ENCODE peak calls at places on chromosomes 13 and 19, in seven cellular contexts. One of them, this sample, is unnamed.

GRCh38 chr13:25180795-25181537 is 8.9 kb upstream of the AMER2 start:
- DNase-seq in fibroblast of lung: no peak
- DNase-seq in AG04450: no peak
- DNase-seq in left ventricle myocardium inferior: no peak
- DNase-seq in ascending aorta: no peak
- DNase-seq in heart left ventricle: no peak
- DNase-seq in neural crest cell: no peak
- DNase-seq in this sample: no peak

GRCh38 chr19:49371184-49371583 is 7.5 kb downstream of the DKKL1 start:
- DNase-seq in fibroblast of lung: no peak
- DNase-seq in AG04450: no peak
- DNase-seq in left ventricle myocardium inferior: no peak
- DNase-seq in ascending aorta: no peak
- DNase-seq in heart left ventricle: no peak
- DNase-seq in neural crest cell: no peak
- DNase-seq in this sample: no peak

GRCh38 chr19:53511933-53512374 is 26.0 kb upstream of the ZNF331 start:
- DNase-seq in fibroblast of lung: peak
- DNase-seq in AG04450: peak
- DNase-seq in left ventricle myocardium inferior: peak
- DNase-seq in ascending aorta: no peak
- DNase-seq in heart left ventricle: peak
- DNase-seq in neural crest cell: peak
- DNase-seq in this sample: peak

GRCh38 chr19:35696835-35697234 is 7.5 kb upstream of the ZBTB32 start:
- DNase-seq in fibroblast of lung: no peak
- DNase-seq in AG04450: no peak
- DNase-seq in left ventricle myocardium inferior: no peak
- DNase-seq in ascending aorta: no peak
- DNase-seq in heart left ventricle: no peak
- DNase-seq in neural crest cell: no peak
- DNase-seq in this sample: no peak

GRCh38 chr13:40519637-40520036 is 146.8 kb downstream of the FOXO1 start:
- DNase-seq in fibroblast of lung: no peak
- DNase-seq in AG04450: no peak
- DNase-seq in left ventricle myocardium inferior: peak
- DNase-seq in ascending aorta: no peak
- DNase-seq in heart left ventricle: peak
- DNase-seq in neural crest cell: no peak
- DNase-seq in this sample: no peak

GRCh38 chr13:91776650-91777193 is 378.3 kb downstream of the GPC5 start:
- DNase-seq in fibroblast of lung: no peak
- DNase-seq in AG04450: no peak
- DNase-seq in left ventricle myocardium inferior: no peak
- DNase-seq in ascending aorta: no peak
- DNase-seq in heart left ventricle: no peak
- DNase-seq in neural crest cell: no peak
- DNase-seq in this sample: no peak

GRCh38 chr19:56577719-56578602 is 10.7 kb downstream of the ZNF470 start:
- DNase-seq in fibroblast of lung: no peak
- DNase-seq in AG04450: no peak
- DNase-seq in left ventricle myocardium inferior: no peak
- DNase-seq in ascending aorta: no peak
- DNase-seq in heart left ventricle: no peak
- DNase-seq in neural crest cell: no peak
- DNase-seq in this sample: no peak

GRCh38 chr19:45884682-45885555 is 1.0 kb downstream of the IRF2BP1 start:
- DNase-seq in fibroblast of lung: no peak
- DNase-seq in AG04450: no peak
- DNase-seq in left ventricle myocardium inferior: no peak
- DNase-seq in ascending aorta: no peak
- DNase-seq in heart left ventricle: peak
- DNase-seq in neural crest cell: no peak
- DNase-seq in this sample: no peak

GRCh38 chr13:72805663-72806341 is 23.9 kb downstream of the PIBF1 start:
- DNase-seq in fibroblast of lung: peak
- DNase-seq in AG04450: no peak
- DNase-seq in left ventricle myocardium inferior: no peak
- DNase-seq in ascending aorta: no peak
- DNase-seq in heart left ventricle: no peak
- DNase-seq in neural crest cell: no peak
- DNase-seq in this sample: no peak

GRCh38 chr13:80562423-80562822 is 221.5 kb upstream of the SPRY2 start:
- DNase-seq in fibroblast of lung: no peak
- DNase-seq in AG04450: no peak
- DNase-seq in left ventricle myocardium inferior: no peak
- DNase-seq in ascending aorta: no peak
- DNase-seq in heart left ventricle: no peak
- DNase-seq in neural crest cell: no peak
- DNase-seq in this sample: no peak

GRCh38 chr19:35114656-35115537 is 726 bp upstream of the FXYD3 start:
- DNase-seq in fibroblast of lung: peak
- DNase-seq in AG04450: no peak
- DNase-seq in left ventricle myocardium inferior: peak
- DNase-seq in ascending aorta: no peak
- DNase-seq in heart left ventricle: peak
- DNase-seq in neural crest cell: peak
- DNase-seq in this sample: peak

GRCh38 chr13:40963927-40964326 is 55.2 kb downstream of the ELF1 start:
- DNase-seq in fibroblast of lung: peak
- DNase-seq in AG04450: no peak
- DNase-seq in left ventricle myocardium inferior: no peak
- DNase-seq in ascending aorta: no peak
- DNase-seq in heart left ventricle: no peak
- DNase-seq in neural crest cell: no peak
- DNase-seq in this sample: no peak

GRCh38 chr13:100530645-100531044 is 57.9 kb downstream of the GGACT start:
- DNase-seq in fibroblast of lung: no peak
- DNase-seq in AG04450: no peak
- DNase-seq in left ventricle myocardium inferior: no peak
- DNase-seq in ascending aorta: no peak
- DNase-seq in heart left ventricle: no peak
- DNase-seq in neural crest cell: no peak
- DNase-seq in this sample: no peak

DNA sequence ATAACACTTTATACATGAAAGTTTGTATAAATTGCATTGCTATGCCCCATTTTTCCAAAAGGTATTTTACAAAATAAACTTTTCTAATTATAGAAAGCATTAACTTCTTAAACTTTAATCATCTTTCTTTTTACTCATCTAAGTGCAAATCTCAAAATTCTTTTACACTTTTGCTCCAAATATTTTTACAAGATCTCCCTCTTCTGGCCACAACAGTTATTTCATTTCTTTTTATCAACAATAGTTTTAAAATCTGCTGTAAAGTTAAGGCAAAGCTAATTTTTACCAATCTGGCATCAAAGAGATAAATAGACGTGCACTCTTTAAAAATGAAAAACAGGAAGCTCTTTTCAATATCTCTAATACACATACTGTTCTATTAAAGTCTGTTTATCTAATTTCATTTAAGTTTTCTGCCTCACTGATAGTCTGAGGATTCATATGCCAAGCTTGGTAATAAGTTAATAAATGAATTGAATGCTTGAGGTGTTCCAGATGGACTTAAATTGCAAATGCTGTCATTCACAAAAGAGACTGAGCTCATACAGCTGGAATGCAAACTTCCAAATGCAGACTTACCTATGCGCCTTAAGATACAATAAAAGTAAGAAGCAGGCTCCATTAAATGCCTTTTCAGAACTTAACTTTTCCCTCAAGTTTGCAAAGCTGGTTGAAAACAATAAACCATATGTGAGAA is 583.0 kb upstream of the ATXN8OS start:
- DNase-seq in fibroblast of lung: peak
- DNase-seq in AG04450: no peak
- DNase-seq in left ventricle myocardium inferior: no peak
- DNase-seq in ascending aorta: no peak
- DNase-seq in heart left ventricle: no peak
- DNase-seq in neural crest cell: no peak
- DNase-seq in this sample: no peak
- TF ChIP-seq CTCF in fibroblast of lung: no peak
- TF ChIP-seq CTCF in AG04450: no peak
- TF ChIP-seq CTCF in left ventricle myocardium inferior: peak
- TF ChIP-seq CTCF in ascending aorta: no peak
- TF ChIP-seq CTCF in heart left ventricle: peak
- TF ChIP-seq CTCF in neural crest cell: peak
- TF ChIP-seq CTCF in this sample: peak

GRCh38 chr13:112134150-112135075 is 67.5 kb downstream of the SOX1 start:
- DNase-seq in fibroblast of lung: no peak
- DNase-seq in AG04450: no peak
- DNase-seq in left ventricle myocardium inferior: no peak
- DNase-seq in ascending aorta: no peak
- DNase-seq in heart left ventricle: no peak
- DNase-seq in neural crest cell: no peak
- DNase-seq in this sample: no peak
- TF ChIP-seq CTCF in fibroblast of lung: no peak
- TF ChIP-seq CTCF in AG04450: no peak
- TF ChIP-seq CTCF in left ventricle myocardium inferior: no peak
- TF ChIP-seq CTCF in ascending aorta: no peak
- TF ChIP-seq CTCF in heart left ventricle: no peak
- TF ChIP-seq CTCF in neural crest cell: no peak
- TF ChIP-seq CTCF in this sample: no peak

GRCh38 chr19:3359850-3360493 is 6.4 kb upstream of the NFIC start:
- DNase-seq in fibroblast of lung: no peak
- DNase-seq in AG04450: no peak
- DNase-seq in left ventricle myocardium inferior: no peak
- DNase-seq in ascending aorta: no peak
- DNase-seq in heart left ventricle: no peak
- DNase-seq in neural crest cell: no peak
- DNase-seq in this sample: no peak

GRCh38 chr19:3358919-3359849 is 7.2 kb upstream of the NFIC start:
- DNase-seq in fibroblast of lung: peak
- DNase-seq in AG04450: no peak
- DNase-seq in left ventricle myocardium inferior: peak
- DNase-seq in ascending aorta: no peak
- DNase-seq in heart left ventricle: peak
- DNase-seq in neural crest cell: no peak
- DNase-seq in this sample: no peak

GRCh38 chr19:3362217-3362907 is 4.0 kb upstream of the NFIC start:
- DNase-seq in fibroblast of lung: no peak
- DNase-seq in AG04450: no peak
- DNase-seq in left ventricle myocardium inferior: no peak
- DNase-seq in ascending aorta: no peak
- DNase-seq in heart left ventricle: no peak
- DNase-seq in neural crest cell: no peak
- DNase-seq in this sample: no peak

GRCh38 chr19:3361384-3362216 is 4.8 kb upstream of the NFIC start:
- DNase-seq in fibroblast of lung: no peak
- DNase-seq in AG04450: no peak
- DNase-seq in left ventricle myocardium inferior: no peak
- DNase-seq in ascending aorta: no peak
- DNase-seq in heart left ventricle: no peak
- DNase-seq in neural crest cell: no peak
- DNase-seq in this sample: no peak

GRCh38 chr19:3360494-3361383 is 5.6 kb upstream of the NFIC start:
- DNase-seq in fibroblast of lung: no peak
- DNase-seq in AG04450: no peak
- DNase-seq in left ventricle myocardium inferior: peak
- DNase-seq in ascending aorta: no peak
- DNase-seq in heart left ventricle: peak
- DNase-seq in neural crest cell: no peak
- DNase-seq in this sample: no peak
- TF ChIP-seq CTCF in fibroblast of lung: no peak
- TF ChIP-seq CTCF in AG04450: no peak
- TF ChIP-seq CTCF in left ventricle myocardium inferior: peak
- TF ChIP-seq CTCF in ascending aorta: peak
- TF ChIP-seq CTCF in heart left ventricle: peak
- TF ChIP-seq CTCF in neural crest cell: no peak
- TF ChIP-seq CTCF in this sample: no peak

GRCh38 chr19:8224394-8225145 is 15.4 kb downstream of the CERS4 start:
- DNase-seq in fibroblast of lung: no peak
- DNase-seq in AG04450: no peak
- DNase-seq in left ventricle myocardium inferior: peak
- DNase-seq in ascending aorta: no peak
- DNase-seq in heart left ventricle: peak
- DNase-seq in neural crest cell: no peak
- DNase-seq in this sample: no peak
- TF ChIP-seq CTCF in fibroblast of lung: no peak
- TF ChIP-seq CTCF in AG04450: no peak
- TF ChIP-seq CTCF in left ventricle myocardium inferior: no peak
- TF ChIP-seq CTCF in ascending aorta: no peak
- TF ChIP-seq CTCF in heart left ventricle: no peak
- TF ChIP-seq CTCF in neural crest cell: no peak
- TF ChIP-seq CTCF in this sample: no peak

GRCh38 chr19:6710273-6711077 is 10.0 kb downstream of the C3 start:
- DNase-seq in fibroblast of lung: no peak
- DNase-seq in AG04450: no peak
- DNase-seq in left ventricle myocardium inferior: no peak
- DNase-seq in ascending aorta: no peak
- DNase-seq in heart left ventricle: no peak
- DNase-seq in neural crest cell: no peak
- DNase-seq in this sample: no peak
- TF ChIP-seq CTCF in fibroblast of lung: no peak
- TF ChIP-seq CTCF in AG04450: no peak
- TF ChIP-seq CTCF in left ventricle myocardium inferior: no peak
- TF ChIP-seq CTCF in ascending aorta: no peak
- TF ChIP-seq CTCF in heart left ventricle: no peak
- TF ChIP-seq CTCF in neural crest cell: peak
- TF ChIP-seq CTCF in this sample: no peak

GRCh38 chr13:49649244-49649962 is 21.1 kb downstream of the ARL11 start:
- DNase-seq in fibroblast of lung: peak
- DNase-seq in AG04450: no peak
- DNase-seq in left ventricle myocardium inferior: no peak
- DNase-seq in ascending aorta: no peak
- DNase-seq in heart left ventricle: no peak
- DNase-seq in neural crest cell: no peak
- DNase-seq in this sample: no peak
- TF ChIP-seq CTCF in fibroblast of lung: peak
- TF ChIP-seq CTCF in AG04450: peak
- TF ChIP-seq CTCF in left ventricle myocardium inferior: peak
- TF ChIP-seq CTCF in ascending aorta: peak
- TF ChIP-seq CTCF in heart left ventricle: peak
- TF ChIP-seq CTCF in neural crest cell: peak
- TF ChIP-seq CTCF in this sample: no peak

This sample was measured in mesothelial cell of epicardium.